ENCODE peak calls at places on chromosome X, in seven cellular contexts. H is GM23248, E is sigmoid colon, S is tibial artery, Q is iPS DF 6.9, I is thoracic aorta, K is PC-3. A is an unnamed sample.
A peak's percentile ranks its signal among the peaks of the same experiment; 100 is the strongest.

GRCh38 chrX:150504399-150505186 is 63.8 kb upstream of the MTM1 start:
- DNase-seq in H (peak; percentile 51), E (no peak), S (no peak), Q (no peak), I (no peak), K (peak; percentile 54), A (no peak)

GRCh38 chrX:110665636-110666035 is 130.0 kb downstream of the CHRDL1 start:
- DNase-seq in H (peak; percentile 58), E (no peak), S (no peak), Q (no peak), I (no peak), K (peak; percentile 48), A (peak; percentile 44)

GRCh38 chrX:18674417-18674787 is 2.5 kb upstream of the RS1 start:
- DNase-seq in H (no peak), E (peak; percentile 66), S (peak; percentile 63), Q (no peak), I (no peak), K (no peak), A (peak; percentile 57)

GRCh38 chrX:107654778-107655761 is 26.8 kb downstream of the PRPS1 start:
- DNase-seq in H (peak; percentile 94), E (peak; percentile 88), S (peak; percentile 77), Q (no peak), I (no peak), K (peak; percentile 86), A (peak; percentile 71)

GRCh38 chrX:18873189-18873791 is 110.6 kb downstream of the PHKA2 start:
- DNase-seq in H (peak; percentile 80), E (peak; percentile 81), S (peak; percentile 78), Q (no peak), I (no peak), K (peak; percentile 68), A (no peak)

GRCh38 chrX:24553016-24553415 is 87.9 kb downstream of the PDK3 start:
- DNase-seq in H (no peak), E (no peak), S (no peak), Q (no peak), I (no peak), K (no peak), A (no peak)

GRCh38 chrX:18701621-18702361 is 5.7 kb upstream of the PPEF1 start:
- DNase-seq in H (no peak), E (no peak), S (no peak), Q (no peak), I (no peak), K (peak; percentile 72), A (peak; percentile 59)

GRCh38 chrX:111040377-111041017 is 55.5 kb upstream of the PAK3 start:
- DNase-seq in H (peak; percentile 7), E (no peak), S (no peak), Q (no peak), I (no peak), K (peak; percentile 72), A (no peak)

GRCh38 chrX:1178580-1179057 is 33.8 kb downstream of the CRLF2 start:
- DNase-seq in H (peak; percentile 24), E (no peak), S (no peak), Q (no peak), I (no peak), K (peak; percentile 40), A (no peak)

GRCh38 chrX:63784902-63785692 is at the start of gene ARHGEF9:
- DNase-seq in H (peak; percentile 32), E (peak; percentile 68), S (peak; percentile 60), Q (peak; percentile 20), I (no peak), K (no peak), A (no peak)

GRCh38 chrX:24838624-24839023 is 144.9 kb downstream of the POLA1 start:
- DNase-seq in H (peak; percentile 27), E (no peak), S (no peak), Q (no peak), I (no peak), K (peak; percentile 62), A (no peak)

GRCh38 chrX:129161108-129161507 is 362.2 kb downstream of the SMARCA1 start:
- DNase-seq in H (no peak), E (no peak), S (no peak), Q (no peak), I (no peak), K (no peak), A (no peak)

GRCh38 chrX:65750674-65751469 is 83.4 kb downstream of the MSN start:
- DNase-seq in H (no peak), E (no peak), S (no peak), Q (no peak), I (no peak), K (no peak), A (no peak)

GRCh38 chrX:64894454-64895038 is 81.7 kb downstream of the ZC4H2 start:
- DNase-seq in H (peak; percentile 46), E (no peak), S (no peak), Q (peak; percentile 35), I (no peak), K (peak; percentile 64), A (no peak)

GRCh38 chrX:10165580-10166247 is 8.9 kb downstream of the CLCN4 start:
- DNase-seq in H (no peak), E (no peak), S (no peak), Q (no peak), I (no peak), K (no peak), A (peak; percentile 57)

GRCh38 chrX:49695276-49696180 is at the start of gene PAGE1:
- DNase-seq in H (no peak), E (no peak), S (no peak), Q (no peak), I (no peak), K (no peak), A (no peak)
- H3K4me3 ChIP-seq in H (no peak within 1 kb of the TSS), E (no peak within 1 kb of the TSS), S (no peak within 1 kb of the TSS), Q (no peak within 1 kb of the TSS), I (no peak within 1 kb of the TSS), K (no peak within 1 kb of the TSS), A (no peak within 1 kb of the TSS)

GRCh38 chrX:69067841-69068240 is 97.4 kb downstream of the PJA1 start:
- DNase-seq in H (no peak), E (peak; percentile 46), S (no peak), Q (no peak), I (no peak), K (no peak), A (no peak)

GRCh38 chrX:69069876-69070275 is 95.4 kb downstream of the PJA1 start:
- DNase-seq in H (no peak), E (no peak), S (no peak), Q (no peak), I (no peak), K (no peak), A (no peak)

GRCh38 chrX:69068295-69069085 is 96.8 kb downstream of the PJA1 start:
- DNase-seq in H (no peak), E (peak; percentile 28), S (no peak), Q (no peak), I (no peak), K (no peak), A (no peak)

GRCh38 chrX:69066966-69067525 is 98.2 kb downstream of the PJA1 start:
- DNase-seq in H (peak; percentile 11), E (peak; percentile 51), S (no peak), Q (no peak), I (no peak), K (no peak), A (no peak)

DNA sequence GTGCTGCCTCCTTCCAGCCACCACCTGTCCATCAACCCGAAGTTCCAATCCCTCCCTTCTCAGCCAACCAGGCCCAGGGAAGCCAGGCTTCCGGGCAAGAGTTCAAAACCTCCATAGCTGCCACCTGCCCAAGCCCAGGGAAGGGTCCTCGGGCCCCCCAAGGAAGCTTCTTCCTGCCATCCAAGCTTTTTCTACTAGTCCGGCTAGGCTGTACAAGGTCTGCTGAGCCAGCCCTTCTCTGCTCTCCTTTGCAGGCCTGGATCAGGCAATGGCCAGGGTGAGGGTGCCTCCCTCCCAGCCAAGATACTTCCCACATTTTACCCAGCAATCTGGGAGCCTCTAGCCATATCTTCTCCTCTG is 96.2 kb downstream of the PJA1 start:
- DNase-seq in H (no peak), E (peak; percentile 54), S (no peak), Q (no peak), I (no peak), K (no peak), A (no peak)
- H3K4me1 ChIP-seq in H (no peaks in the 10 kb centered on the region), E (no peaks in the 10 kb centered on the region), S (peaks cover 6% of the 10 kb centered on the region), Q (peaks cover 2% of the 10 kb centered on the region), I (no peaks in the 10 kb centered on the region), K (no peaks in the 10 kb centered on the region), A (no peaks in the 10 kb centered on the region)

GRCh38 chrX:40088803-40089540 is 8.8 kb downstream of the BCOR start:
- DNase-seq in H (no peak), E (no peak), S (no peak), Q (no peak), I (no peak), K (no peak), A (no peak)

GRCh38 chrX:40088299-40088625 is 9.5 kb downstream of the BCOR start:
- DNase-seq in H (no peak), E (no peak), S (no peak), Q (no peak), I (no peak), K (no peak), A (no peak)

GRCh38 chrX:40091691-40092421 is 5.9 kb downstream of the BCOR start:
- DNase-seq in H (no peak), E (no peak), S (no peak), Q (no peak), I (no peak), K (no peak), A (no peak)

GRCh38 chrX:40090961-40091360 is 6.8 kb downstream of the BCOR start:
- DNase-seq in H (no peak), E (no peak), S (no peak), Q (no peak), I (no peak), K (no peak), A (no peak)

GRCh38 chrX:40090050-40090804 is 7.5 kb downstream of the BCOR start:
- DNase-seq in H (peak; percentile 49), E (no peak), S (peak; percentile 71), Q (no peak), I (no peak), K (no peak), A (peak; percentile 54)
- H3K27ac ChIP-seq in H (no peak overlapping the region), E (peak overlapping the region; percentile 71), S (peak overlapping the region; percentile 73), Q (no peak overlapping the region), I (peak overlapping the region; percentile 17), K (peak overlapping the region; percentile 34), A (peak overlapping the region; percentile 24)

GRCh38 chrX:154979671-154980070 is 42.9 kb downstream of the F8 start:
- DNase-seq in H (no peak), E (no peak), S (no peak), Q (no peak), I (no peak), K (no peak), A (peak; percentile 44)

GRCh38 chrX:154981116-154981411 is 41.5 kb downstream of the F8 start:
- DNase-seq in H (no peak), E (no peak), S (no peak), Q (no peak), I (no peak), K (no peak), A (no peak)

DNA sequence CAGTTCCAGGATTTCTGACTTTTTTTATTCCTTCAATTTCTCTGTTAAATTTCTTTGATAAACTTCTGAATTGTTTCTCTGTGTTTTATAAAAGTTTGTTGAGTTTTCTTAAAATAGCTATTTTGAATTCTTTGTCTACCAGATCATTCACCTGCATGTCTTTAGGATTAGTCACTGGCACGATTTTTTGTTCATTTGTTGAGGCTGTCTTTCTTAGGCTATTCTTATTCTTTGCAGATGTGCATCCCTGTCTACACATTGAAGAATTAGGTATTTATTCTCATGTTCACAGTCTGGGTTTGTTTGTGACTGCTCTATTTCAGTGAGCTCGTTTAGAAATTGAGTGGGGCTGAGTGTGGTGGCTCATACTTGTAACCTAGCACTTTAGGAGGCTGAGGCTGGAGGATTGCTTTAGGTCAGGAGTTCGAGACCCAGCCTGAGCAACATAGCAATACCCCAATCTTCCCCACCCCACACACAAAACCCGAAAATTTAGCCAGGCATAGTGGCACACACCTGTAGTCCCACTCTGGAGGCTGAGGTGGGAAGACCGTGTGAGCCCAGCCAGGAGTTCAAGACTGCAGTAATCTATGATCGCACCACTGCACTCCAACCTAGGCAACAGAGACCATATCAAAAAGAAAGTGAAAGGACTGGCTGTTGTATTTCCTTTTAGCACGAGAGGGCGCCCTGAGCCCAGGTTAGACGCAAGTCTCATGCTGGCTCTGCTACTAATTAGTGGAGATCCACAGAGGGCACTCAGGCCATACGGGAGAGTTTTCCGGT is 42.0 kb downstream of the F8 start:
- DNase-seq in H (peak; percentile 74), E (peak; percentile 83), S (peak; percentile 74), Q (peak; percentile 22), I (peak; percentile 7), K (peak; percentile 80), A (peak; percentile 64)
- H3K4me3 ChIP-seq in H (peak overlapping the region; percentile 73), E (peak overlapping the region; percentile 36), S (peak overlapping the region; percentile 42), Q (no peak overlapping the region), I (peak overlapping the region; percentile 71), K (peak overlapping the region; percentile 60), A (peak overlapping the region; percentile 42)